ENCODE peak calls at places on chromosomes 7 and 10, in four cellular contexts. L is activated naive CD4-positive, alpha-beta T cell treated with anti-CD3 and anti-CD28 coated beads, Interleukin-2, amount 10 ng/mL, durations not matched to agents 7 days and 5 days; I is NT2/D1; A is HTR-8/SVneo. Z is an unnamed sample.

GRCh38 chr10:110414563-110415309 is 83.0 kb upstream of the DUSP5 start:
- DNase-seq in L (peak), I (no peak), A (no peak), Z (peak)

GRCh38 chr7:18693401-18693800 is 197.9 kb downstream of the HDAC9 start:
- DNase-seq in L (no peak), I (peak), A (peak), Z (no peak)

GRCh38 chr10:103668351-103669242 is 175.1 kb downstream of the NEURL1 start:
- DNase-seq in L (peak), I (no peak), A (no peak), Z (no peak)

GRCh38 chr7:156058248-156058647 is 246.0 kb upstream of the SHH start:
- DNase-seq in L (no peak), I (no peak), A (no peak), Z (no peak)

GRCh38 chr7:157630301-157630853 is 293.6 kb downstream of the DNAJB6 start:
- DNase-seq in L (no peak), I (no peak), A (no peak), Z (no peak)

GRCh38 chr7:95916573-95917371 is 144.4 kb downstream of the DYNC1I1 start:
- DNase-seq in L (peak), I (peak), A (peak), Z (no peak)

GRCh38 chr10:97320480-97321031 is 1.5 kb downstream of the FRAT1 start:
- DNase-seq in L (peak), I (no peak), A (no peak), Z (no peak)

GRCh38 chr7:19713676-19714075 is 4.8 kb upstream of the POLR1F start:
- DNase-seq in L (peak), I (peak), A (peak), Z (no peak)

GRCh38 chr10:114718386-114718785 is 60.3 kb upstream of the ABLIM1 start:
- DNase-seq in L (no peak), I (no peak), A (no peak), Z (no peak)

GRCh38 chr10:27908231-27908630 is 90.6 kb downstream of the ODAD2 start:
- DNase-seq in L (no peak), I (no peak), A (no peak), Z (no peak)

GRCh38 chr10:102113261-102113955 is 6.8 kb downstream of the LDB1 start:
- DNase-seq in L (peak), I (no peak), A (no peak), Z (no peak)

GRCh38 chr7:98852826-98853225 is 17.0 kb downstream of the TMEM130 start:
- DNase-seq in L (no peak), I (no peak), A (no peak), Z (no peak)

GRCh38 chr7:130207033-130207432 is 627 bp upstream of the SSMEM1 start:
- DNase-seq in L (no peak), I (no peak), A (no peak), Z (no peak)